ENCODE peak calls at places on chromosomes 2 and 18, in four cellular contexts. One of them, this sample, is unnamed.

GRCh38 chr2:216107760-216108159 is 1.4 kb upstream of the XRCC5 start:
- DNase-seq in SK-N-SH: no peak
- DNase-seq in K562: peak
- DNase-seq in HCT116: no peak
- DNase-seq in this sample: peak

GRCh38 chr2:84741182-84741822 is 139.6 kb downstream of the TRABD2A start:
- DNase-seq in SK-N-SH: peak
- DNase-seq in K562: peak
- DNase-seq in HCT116: peak
- DNase-seq in this sample: peak

GRCh38 chr18:27712066-27712465 is 464.9 kb downstream of the CDH2 start:
- DNase-seq in SK-N-SH: no peak
- DNase-seq in K562: no peak
- DNase-seq in HCT116: no peak
- DNase-seq in this sample: no peak

GRCh38 chr2:85549826-85550225 is 10.9 kb downstream of the MAT2A start:
- DNase-seq in SK-N-SH: no peak
- DNase-seq in K562: no peak
- DNase-seq in HCT116: no peak
- DNase-seq in this sample: no peak

GRCh38 chr2:169082995-169083394 is 13.6 kb downstream of the DHRS9 start:
- DNase-seq in SK-N-SH: no peak
- DNase-seq in K562: no peak
- DNase-seq in HCT116: no peak
- DNase-seq in this sample: no peak

GRCh38 chr2:53422979-53423378 is 344.6 kb upstream of the CHAC2 start:
- DNase-seq in SK-N-SH: peak
- DNase-seq in K562: peak
- DNase-seq in HCT116: peak
- DNase-seq in this sample: peak

GRCh38 chr18:40868110-40868858 is 1086.8 kb upstream of the PIK3C3 start:
- DNase-seq in SK-N-SH: no peak
- DNase-seq in K562: peak
- DNase-seq in HCT116: no peak
- DNase-seq in this sample: no peak

GRCh38 chr2:162261032-162261945 is 18.0 kb upstream of the FAP start:
- DNase-seq in SK-N-SH: no peak
- DNase-seq in K562: no peak
- DNase-seq in HCT116: no peak
- DNase-seq in this sample: no peak

GRCh38 chr2:36618381-36618780 is 20.4 kb upstream of the FEZ2 start:
- DNase-seq in SK-N-SH: peak
- DNase-seq in K562: peak
- DNase-seq in HCT116: peak
- DNase-seq in this sample: peak

GRCh38 chr2:237727363-237727762 is 71.2 kb upstream of the RBM44 start:
- DNase-seq in SK-N-SH: no peak
- DNase-seq in K562: no peak
- DNase-seq in HCT116: no peak
- DNase-seq in this sample: no peak

GRCh38 chr2:234198976-234199375 is 148.5 kb downstream of the SPP2 start:
- DNase-seq in SK-N-SH: no peak
- DNase-seq in K562: no peak
- DNase-seq in HCT116: no peak
- DNase-seq in this sample: no peak

GRCh38 chr2:198900141-198900540 is 557.6 kb downstream of the SATB2 start:
- DNase-seq in SK-N-SH: no peak
- DNase-seq in K562: no peak
- DNase-seq in HCT116: no peak
- DNase-seq in this sample: no peak

GRCh38 chr2:239062743-239063142 is 214.9 kb downstream of the TWIST2 start:
- DNase-seq in SK-N-SH: no peak
- DNase-seq in K562: no peak
- DNase-seq in HCT116: no peak
- DNase-seq in this sample: no peak

GRCh38 chr2:147790580-147790979 is 54.2 kb upstream of the ACVR2A start:
- DNase-seq in SK-N-SH: no peak
- DNase-seq in K562: no peak
- DNase-seq in HCT116: no peak
- DNase-seq in this sample: no peak

GRCh38 chr18:6775237-6775636 is 45.7 kb downstream of the ARHGAP28 start:
- DNase-seq in SK-N-SH: no peak
- DNase-seq in K562: no peak
- DNase-seq in HCT116: no peak
- DNase-seq in this sample: no peak

GRCh38 chr18:6775702-6776101 is 46.2 kb downstream of the ARHGAP28 start:
- DNase-seq in SK-N-SH: no peak
- DNase-seq in K562: no peak
- DNase-seq in HCT116: no peak
- DNase-seq in this sample: no peak

GRCh38 chr18:6778459-6778858 is 48.9 kb downstream of the ARHGAP28 start:
- DNase-seq in SK-N-SH: no peak
- DNase-seq in K562: no peak
- DNase-seq in HCT116: no peak
- DNase-seq in this sample: no peak

GRCh38 chr18:6777509-6777908 is 48.0 kb downstream of the ARHGAP28 start:
- DNase-seq in SK-N-SH: no peak
- DNase-seq in K562: no peak
- DNase-seq in HCT116: no peak
- DNase-seq in this sample: no peak

GRCh38 chr18:6776193-6776592 is 46.7 kb downstream of the ARHGAP28 start:
- DNase-seq in SK-N-SH: no peak
- DNase-seq in K562: no peak
- DNase-seq in HCT116: no peak
- DNase-seq in this sample: no peak
- TF ChIP-seq RAD21 in SK-N-SH: no peak
- TF ChIP-seq RAD21 in K562: no peak
- TF ChIP-seq RAD21 in HCT116: no peak
- TF ChIP-seq RAD21 in this sample: no peak

DNA sequence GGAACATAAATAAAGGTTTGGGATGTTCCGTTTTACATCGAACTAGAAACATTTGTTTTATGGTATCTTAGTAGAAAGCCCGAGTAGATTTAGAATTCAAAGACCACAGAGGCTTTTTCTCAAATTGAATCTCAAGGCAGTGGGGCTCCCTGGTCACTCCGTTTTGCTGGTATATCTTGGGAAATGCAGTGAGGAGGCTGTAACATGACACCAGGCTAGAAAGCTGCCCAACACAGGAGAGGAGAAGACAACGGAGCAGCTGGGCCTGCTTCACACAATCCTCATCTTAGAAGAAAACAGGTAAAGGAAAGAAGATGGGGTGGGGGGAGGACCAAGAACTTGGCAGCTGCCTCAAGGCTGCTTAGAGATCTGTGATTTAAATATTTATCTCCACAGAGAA is 38.3 kb upstream of the EPB41L3 start:
- DNase-seq in SK-N-SH: no peak
- DNase-seq in K562: no peak
- DNase-seq in HCT116: no peak
- DNase-seq in this sample: no peak
- H3K4me2 ChIP-seq in SK-N-SH: peak
- H3K4me2 ChIP-seq in K562: no peak
- H3K4me2 ChIP-seq in HCT116: no peak
- H3K4me2 ChIP-seq in this sample: peak

GRCh38 chr2:134508396-134508795 is 210.4 kb downstream of the TMEM163 start:
- DNase-seq in SK-N-SH: no peak
- DNase-seq in K562: no peak
- DNase-seq in HCT116: no peak
- DNase-seq in this sample: no peak
- TF ChIP-seq POLR2AphosphoS5 in SK-N-SH: no peak
- TF ChIP-seq POLR2AphosphoS5 in K562: no peak
- TF ChIP-seq POLR2AphosphoS5 in HCT116: no peak
- TF ChIP-seq POLR2AphosphoS5 in this sample: no peak

DNA sequence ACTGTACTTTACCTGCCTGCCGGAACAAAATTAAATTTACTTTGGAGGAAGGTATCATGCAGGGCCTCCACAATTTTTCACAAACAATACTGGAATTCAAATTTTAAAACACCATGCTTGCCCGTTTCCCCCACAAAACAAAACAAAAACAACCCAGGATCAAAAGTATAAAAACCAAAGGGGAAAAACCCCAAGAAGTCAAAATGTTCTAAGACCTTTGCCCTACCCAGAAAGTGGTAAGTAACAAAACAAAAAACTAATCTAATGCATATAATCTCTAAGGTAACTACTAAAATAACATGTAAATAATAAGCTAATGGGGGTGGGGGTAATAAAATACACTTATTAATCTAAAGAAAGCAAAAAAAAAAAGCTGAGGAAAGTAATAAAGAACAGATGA is 60.5 kb downstream of the CUL3 start:
- DNase-seq in SK-N-SH: no peak
- DNase-seq in K562: no peak
- DNase-seq in HCT116: no peak
- DNase-seq in this sample: no peak
- TF ChIP-seq RAD21 in SK-N-SH: no peak
- TF ChIP-seq RAD21 in K562: no peak
- TF ChIP-seq RAD21 in HCT116: no peak
- TF ChIP-seq RAD21 in this sample: no peak

GRCh38 chr2:18132697-18133096 is 254.2 kb downstream of the KCNS3 start:
- DNase-seq in SK-N-SH: no peak
- DNase-seq in K562: no peak
- DNase-seq in HCT116: no peak
- DNase-seq in this sample: no peak

GRCh38 chr2:18133310-18133709 is 254.8 kb downstream of the KCNS3 start:
- DNase-seq in SK-N-SH: no peak
- DNase-seq in K562: no peak
- DNase-seq in HCT116: no peak
- DNase-seq in this sample: no peak

GRCh38 chr2:18137096-18137495 is 258.6 kb downstream of the KCNS3 start:
- DNase-seq in SK-N-SH: no peak
- DNase-seq in K562: no peak
- DNase-seq in HCT116: no peak
- DNase-seq in this sample: no peak
- H3K4me2 ChIP-seq in SK-N-SH: no peak
- H3K4me2 ChIP-seq in K562: no peak
- H3K4me2 ChIP-seq in HCT116: no peak
- H3K4me2 ChIP-seq in this sample: no peak

This sample was measured in H1.